ENCODE peak calls at places on chromosomes 2 and 18, in six cellular contexts. O is cardiac muscle cell; L is endodermal cell; X is suprapubic skin; D is naive thymus-derived CD4-positive, alpha-beta T cell; F is fibroblast of lung. Q is an unnamed sample. For H3K4me1, the result is how much of the 10 kb centered on the place peaks cover.

GRCh38 chr2:101699939-101700442 is 2.5 kb downstream of the MAP4K4 start:
- DNase-seq in O (peak), L (no peak), X (no peak), D (no peak), F (peak), Q (no peak)

GRCh38 chr2:121133551-121134319 is 151.3 kb downstream of the TFCP2L1 start:
- DNase-seq in O (no peak), L (no peak), X (no peak), D (no peak), F (no peak), Q (no peak)

GRCh38 chr2:1653137-1653789 is 91.1 kb downstream of the PXDN start:
- DNase-seq in O (peak), L (no peak), X (peak), D (no peak), F (peak), Q (no peak)

GRCh38 chr2:34105015-34105767 is 506.1 kb upstream of the FAM98A start:
- DNase-seq in O (peak), L (no peak), X (no peak), D (no peak), F (peak), Q (no peak)

GRCh38 chr2:220493871-220494525 is 866.6 kb downstream of the SLC4A3 start:
- DNase-seq in O (no peak), L (no peak), X (no peak), D (no peak), F (no peak), Q (no peak)

GRCh38 chr2:213490087-213490486 is 205.8 kb downstream of the SPAG16 start:
- DNase-seq in O (no peak), L (no peak), X (no peak), D (no peak), F (no peak), Q (no peak)

GRCh38 chr2:41907716-41908328 is 140.0 kb upstream of the PKDCC start:
- DNase-seq in O (no peak), L (no peak), X (no peak), D (no peak), F (peak), Q (no peak)

GRCh38 chr2:228681426-228681825 is 499.9 kb upstream of the SPHKAP start:
- DNase-seq in O (peak), L (peak), X (no peak), D (no peak), F (peak), Q (no peak)

GRCh38 chr2:152464853-152465470 is 130.0 kb downstream of the FMNL2 start:
- DNase-seq in O (peak), L (no peak), X (no peak), D (no peak), F (no peak), Q (no peak)

GRCh38 chr2:76721226-76721625 is 801.0 kb downstream of the LRRTM4 start:
- DNase-seq in O (no peak), L (no peak), X (no peak), D (no peak), F (no peak), Q (peak)
- H3K4me1 ChIP-seq in O (under half), L (under half), X (under half), D (under half), F (under half), Q (under half)

GRCh38 chr2:127360242-127360641 is 27.5 kb downstream of the MAP3K2 start:
- DNase-seq in O (no peak), L (no peak), X (no peak), D (no peak), F (no peak), Q (no peak)

GRCh38 chr2:127356531-127356930 is 31.2 kb downstream of the MAP3K2 start:
- DNase-seq in O (no peak), L (no peak), X (no peak), D (no peak), F (no peak), Q (no peak)

GRCh38 chr2:127359520-127359919 is 28.3 kb downstream of the MAP3K2 start:
- DNase-seq in O (no peak), L (peak), X (no peak), D (no peak), F (no peak), Q (no peak)

GRCh38 chr2:127358971-127359370 is 28.8 kb downstream of the MAP3K2 start:
- DNase-seq in O (no peak), L (no peak), X (no peak), D (no peak), F (no peak), Q (no peak)

DNA sequence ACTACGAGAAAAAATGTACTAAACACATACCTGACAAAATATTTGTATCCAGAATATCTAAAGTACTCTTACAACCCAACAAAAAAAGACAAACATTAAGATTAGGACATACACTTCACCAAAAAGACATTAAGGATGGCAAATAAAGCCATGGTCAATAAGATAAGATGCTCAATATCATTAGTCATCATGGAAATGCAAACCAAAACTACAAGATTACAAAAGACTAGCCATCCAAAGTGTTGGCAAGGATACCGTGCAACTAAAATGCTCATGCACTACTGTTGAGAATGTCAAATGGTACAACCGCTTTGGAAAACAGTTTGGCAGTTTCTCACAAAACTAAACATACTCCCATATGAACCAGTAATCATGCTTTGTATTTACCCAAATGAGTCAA is 29.7 kb downstream of the MAP3K2 start:
- DNase-seq in O (peak), L (no peak), X (no peak), D (no peak), F (peak), Q (no peak)
- H3K4me1 ChIP-seq in O (under half), L (under half), X (under half), D (under half), F (under half), Q (under half)

GRCh38 chr2:182301093-182301492 is 125.7 kb downstream of the PDE1A start:
- DNase-seq in O (peak), L (no peak), X (no peak), D (no peak), F (no peak), Q (no peak)
- H3K4me1 ChIP-seq in O (under half), L (under half), X (under half), D (under half), F (under half), Q (under half)

DNA sequence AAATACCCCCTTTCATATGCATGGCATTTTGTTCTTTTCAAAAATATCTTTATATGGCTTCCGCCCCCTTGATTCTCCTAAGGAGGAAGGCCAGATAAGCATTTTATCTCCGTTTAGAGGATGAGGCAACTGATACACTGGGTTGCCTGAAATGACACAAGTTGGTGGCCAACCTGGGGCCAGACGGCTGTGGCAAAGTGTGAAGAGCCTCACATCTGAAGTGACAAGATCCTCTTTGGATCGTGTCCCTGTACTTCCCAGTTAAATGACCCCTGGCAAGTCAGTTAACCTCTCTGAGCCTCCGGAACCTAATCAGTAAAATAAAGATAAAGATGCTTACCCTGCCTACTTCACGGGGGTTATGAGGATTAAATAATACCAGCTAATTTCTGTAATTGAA is 4.6 kb downstream of the SETBP1 start:
- DNase-seq in O (no peak), L (no peak), X (no peak), D (no peak), F (no peak), Q (no peak)
- H3K4me1 ChIP-seq in O (under half), L (under half), X (under half), D (under half), F (under half), Q (under half)

GRCh38 chr2:61175036-61175435 is 13.0 kb downstream of the C2orf74 start:
- DNase-seq in O (no peak), L (no peak), X (no peak), D (no peak), F (no peak), Q (no peak)

GRCh38 chr2:61179701-61180639 is 18.0 kb downstream of the C2orf74 start:
- DNase-seq in O (peak), L (no peak), X (peak), D (no peak), F (peak), Q (no peak)

GRCh38 chr2:61177727-61178549 is 15.9 kb downstream of the C2orf74 start:
- DNase-seq in O (peak), L (peak), X (peak), D (peak), F (peak), Q (peak)

GRCh38 chr2:61178603-61179545 is 16.9 kb downstream of the C2orf74 start:
- DNase-seq in O (peak), L (no peak), X (peak), D (no peak), F (peak), Q (no peak)

GRCh38 chr2:61176755-61177726 is 15.1 kb downstream of the C2orf74 start:
- DNase-seq in O (peak), L (peak), X (peak), D (peak), F (peak), Q (peak)
- H3K4me1 ChIP-seq in O (under half), L (under half), X (under half), D (under half), F (under half), Q (under half)

DNA sequence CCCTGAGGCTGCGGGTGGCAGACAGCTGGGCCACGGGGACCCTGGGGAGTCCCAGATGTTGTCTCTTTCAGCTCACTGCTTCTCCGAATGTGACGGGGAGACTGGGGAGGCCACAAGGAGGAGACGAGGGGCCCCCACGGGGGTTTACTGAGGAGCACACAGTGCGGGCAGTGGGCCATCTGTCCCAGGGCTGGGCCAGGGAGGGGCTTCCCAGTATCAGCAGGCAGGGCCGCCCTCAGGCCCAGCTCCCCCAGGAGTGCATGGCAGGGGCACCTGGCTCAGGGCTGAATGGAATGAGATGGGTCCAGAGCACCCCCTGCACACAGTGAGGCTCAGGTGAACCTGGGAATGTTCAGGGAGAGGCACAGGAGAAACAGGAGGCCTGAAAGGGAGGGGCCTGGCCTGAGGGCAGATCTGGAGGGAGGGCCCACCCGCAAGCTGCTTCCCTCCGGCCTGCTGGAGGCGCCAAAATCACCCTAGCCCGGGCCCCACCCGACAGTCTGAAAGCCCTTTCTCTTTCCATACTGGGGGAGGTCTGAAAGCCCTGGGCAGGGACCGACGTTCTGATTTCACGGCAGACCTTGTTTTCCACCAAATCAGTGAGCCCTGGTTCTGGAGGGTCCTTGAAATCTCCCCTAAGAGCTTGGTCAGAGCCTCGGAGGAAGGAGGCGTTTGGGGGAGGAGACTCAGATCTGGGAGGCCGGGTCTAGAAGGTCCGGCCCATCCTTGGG is 35.5 kb upstream of the PTMA start:
- DNase-seq in O (peak), L (peak), X (no peak), D (no peak), F (peak), Q (peak)
- H3K4me1 ChIP-seq in O (under half), L (under half), X (under half), D (under half), F (under half), Q (half or more)

GRCh38 chr2:74844752-74845151 is 10.8 kb downstream of the HK2 start:
- DNase-seq in O (no peak), L (no peak), X (no peak), D (no peak), F (no peak), Q (no peak)
- H3K4me1 ChIP-seq in O (half or more), L (under half), X (half or more), D (half or more), F (under half), Q (half or more)

GRCh38 chr18:23226386-23226785 is 91.1 kb downstream of the CABLES1 start:
- DNase-seq in O (peak), L (no peak), X (no peak), D (no peak), F (peak), Q (no peak)
- H3K4me1 ChIP-seq in O (under half), L (under half), X (half or more), D (under half), F (under half), Q (half or more)

Q was measured in Karpas-422.